ENCODE peak calls at places on chromosomes 2 and 18, in five cellular contexts. G is kidney tubule cell, I is COR-L47, K is fibroblast of the conjunctiva, Q is NT2/D1. U is an unnamed sample.

GRCh38 chr2:10635430-10635829 is 54.3 kb downstream of the NOL10 start:
- DNase-seq in G (no peak), I (no peak), K (no peak), Q (no peak), U (no peak)

GRCh38 chr18:27599202-27599829 is 414.2 kb upstream of the CHST9 start:
- DNase-seq in G (peak), I (peak), K (peak), Q (no peak), U (peak)

GRCh38 chr2:66571873-66572272 is 136.9 kb downstream of the MEIS1 start:
- DNase-seq in G (no peak), I (no peak), K (no peak), Q (no peak), U (no peak)

GRCh38 chr2:239309398-239310245 is 91.2 kb downstream of the HDAC4 start:
- DNase-seq in G (no peak), I (no peak), K (no peak), Q (no peak), U (no peak)

GRCh38 chr2:240627736-240628506 is 2.6 kb downstream of the GPR35 start:
- DNase-seq in G (no peak), I (no peak), K (no peak), Q (no peak), U (no peak)

GRCh38 chr2:28507806-28508764 is 12.2 kb downstream of the PLB1 start:
- DNase-seq in G (peak), I (no peak), K (no peak), Q (no peak), U (no peak)

GRCh38 chr2:189548686-189549439 is 31.7 kb downstream of the SLC40A1 start:
- DNase-seq in G (peak), I (no peak), K (no peak), Q (no peak), U (no peak)

GRCh38 chr18:52826994-52827393 is 487.0 kb downstream of the DCC start:
- DNase-seq in G (no peak), I (no peak), K (no peak), Q (no peak), U (no peak)

GRCh38 chr2:146119586-146119985 is 1599.7 kb upstream of the ZEB2 start:
- DNase-seq in G (no peak), I (no peak), K (no peak), Q (no peak), U (no peak)

GRCh38 chr2:174577967-174578589 is 19.5 kb downstream of the WIPF1 start:
- DNase-seq in G (peak), I (no peak), K (peak), Q (no peak), U (peak)

GRCh38 chr2:16613475-16613874 is 52.2 kb downstream of the CYRIA start:
- DNase-seq in G (peak), I (peak), K (no peak), Q (no peak), U (peak)

GRCh38 chr18:31499157-31499524 is 1.2 kb downstream of the DSG2 start:
- DNase-seq in G (peak), I (no peak), K (no peak), Q (no peak), U (no peak)

GRCh38 chr2:5730386-5730785 is 38.2 kb downstream of the SOX11 start:
- DNase-seq in G (no peak), I (no peak), K (no peak), Q (no peak), U (no peak)

GRCh38 chr18:31516432-31516831 is 18.5 kb downstream of the DSG2 start:
- DNase-seq in G (no peak), I (no peak), K (no peak), Q (no peak), U (no peak)

GRCh38 chr18:32777049-32777448 is 4.2 kb upstream of the KLHL14 start:
- DNase-seq in G (peak), I (no peak), K (no peak), Q (no peak), U (peak)

GRCh38 chr2:173854840-173855239 is 110.3 kb downstream of the SP3 start:
- DNase-seq in G (peak), I (peak), K (no peak), Q (no peak), U (peak)

GRCh38 chr18:48833701-48834394 is 116.9 kb downstream of the SMAD7 start:
- DNase-seq in G (no peak), I (no peak), K (no peak), Q (no peak), U (no peak)

GRCh38 chr2:74691955-74692354 is 37.9 kb downstream of the SEMA4F start:
- DNase-seq in G (no peak), I (no peak), K (no peak), Q (no peak), U (peak)

GRCh38 chr2:3338360-3338759 is 39.3 kb downstream of the EIPR1 start:
- DNase-seq in G (no peak), I (no peak), K (no peak), Q (no peak), U (no peak)